ENCODE peak calls at places on chromosome 4, in four cellular contexts. One of them, this sample, is unnamed.
A peak's percentile ranks its signal among the peaks of the same experiment; 100 is the strongest.

GRCh38 chr4:20493761-20494353 is 206.4 kb upstream of the PACRGL start:
- DNase-seq in AG10803: peak; percentile 60
- DNase-seq in AG09309: no peak
- DNase-seq in PC-3: no peak
- DNase-seq in this sample: no peak

GRCh38 chr4:169956441-169956840 is 69.8 kb downstream of the MFAP3L start:
- DNase-seq in AG10803: peak; percentile 61
- DNase-seq in AG09309: no peak
- DNase-seq in PC-3: no peak
- DNase-seq in this sample: no peak

GRCh38 chr4:15400911-15401671 is 26.7 kb upstream of the C1QTNF7 start:
- DNase-seq in AG10803: peak; percentile 96
- DNase-seq in AG09309: peak; percentile 76
- DNase-seq in PC-3: peak; percentile 41
- DNase-seq in this sample: peak; percentile 8

GRCh38 chr4:149723065-149723464 is 92.6 kb downstream of the IQCM start:
- DNase-seq in AG10803: no peak
- DNase-seq in AG09309: no peak
- DNase-seq in PC-3: no peak
- DNase-seq in this sample: no peak

GRCh38 chr4:8768357-8768999 is 103.2 kb downstream of the HMX1 start:
- DNase-seq in PC-3: no peak
- DNase-seq in AG10803: no peak
- DNase-seq in AG09309: no peak
- DNase-seq in this sample: no peak

GRCh38 chr4:2246384-2247127 is 4.6 kb upstream of the HAUS3 start:
- DNase-seq in PC-3: no peak
- DNase-seq in AG09309: no peak
- DNase-seq in AG10803: no peak
- DNase-seq in this sample: no peak

GRCh38 chr4:29453421-29453820 is 1266.7 kb upstream of the PCDH7 start:
- DNase-seq in PC-3: no peak
- DNase-seq in AG09309: no peak
- DNase-seq in AG10803: no peak
- DNase-seq in this sample: no peak

GRCh38 chr4:170388255-170388654 is 298.5 kb upstream of the AADAT start:
- DNase-seq in AG09309: no peak
- DNase-seq in AG10803: peak; percentile 62
- DNase-seq in PC-3: no peak
- DNase-seq in this sample: no peak

GRCh38 chr4:183968502-183968901 is 63.4 kb downstream of the STOX2 start:
- DNase-seq in PC-3: no peak
- DNase-seq in AG09309: no peak
- DNase-seq in AG10803: no peak
- DNase-seq in this sample: no peak

GRCh38 chr4:73984736-73985527 is 3.1 kb downstream of the PPBP start:
- DNase-seq in AG09309: no peak
- DNase-seq in AG10803: no peak
- DNase-seq in PC-3: peak; percentile 70
- DNase-seq in this sample: no peak

GRCh38 chr4:74473155-74473811 is 28.3 kb downstream of the AREG start:
- DNase-seq in AG10803: peak; percentile 73
- DNase-seq in AG09309: peak; percentile 33
- DNase-seq in PC-3: peak; percentile 82
- DNase-seq in this sample: no peak

GRCh38 chr4:64718091-64718490 is 308.8 kb upstream of the TECRL start:
- DNase-seq in AG10803: no peak
- DNase-seq in AG09309: no peak
- DNase-seq in PC-3: peak; percentile 76
- DNase-seq in this sample: no peak
- TF ChIP-seq CTCF in AG10803: no peak
- TF ChIP-seq CTCF in AG09309: no peak
- TF ChIP-seq CTCF in PC-3: peak; percentile 62
- TF ChIP-seq CTCF in this sample: no peak

GRCh38 chr4:153643406-153644016 is 40.6 kb upstream of the TLR2 start:
- DNase-seq in AG10803: peak; percentile 55
- DNase-seq in AG09309: no peak
- DNase-seq in PC-3: peak; percentile 60
- DNase-seq in this sample: peak; percentile 56
- TF ChIP-seq CTCF in AG10803: peak; percentile 59
- TF ChIP-seq CTCF in AG09309: peak; percentile 27
- TF ChIP-seq CTCF in PC-3: peak; percentile 64
- TF ChIP-seq CTCF in this sample: peak; percentile 44

DNA sequence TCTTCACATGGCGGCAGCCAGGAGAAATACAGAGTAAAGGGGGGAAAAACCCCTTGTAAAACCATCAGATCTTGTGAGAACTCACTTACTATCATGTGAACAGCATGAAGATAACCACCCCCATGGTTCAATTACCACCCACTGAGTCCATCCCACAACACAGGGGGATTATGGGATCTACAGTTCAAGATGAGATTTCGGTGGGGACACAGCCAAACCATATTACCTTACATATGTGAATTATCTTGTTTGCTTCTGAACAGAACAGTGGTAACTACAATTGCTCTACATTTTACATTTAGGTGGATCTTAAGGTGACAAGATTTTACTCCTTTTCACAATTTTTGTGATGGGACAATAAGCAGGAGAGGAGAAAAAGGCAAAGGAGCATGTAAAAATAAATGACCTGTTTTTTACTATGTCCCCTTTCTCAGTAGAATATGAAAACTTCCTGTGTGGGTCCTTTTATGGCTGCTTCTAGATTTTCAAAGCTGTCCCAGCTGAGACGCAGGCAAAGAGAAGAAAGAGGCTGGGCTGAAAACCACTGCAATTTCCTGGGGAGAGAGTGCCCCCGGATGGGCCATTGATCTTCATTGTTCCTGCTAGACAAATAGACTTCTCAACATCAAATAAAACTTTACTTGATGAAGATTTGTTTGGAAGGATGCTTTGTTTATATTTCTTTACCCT is 45.9 kb upstream of the PGM2 start:
- DNase-seq in PC-3: no peak
- DNase-seq in AG10803: peak; percentile 29
- DNase-seq in AG09309: no peak
- DNase-seq in this sample: no peak
- TF ChIP-seq CTCF in PC-3: no peak
- TF ChIP-seq CTCF in AG10803: peak; percentile 48
- TF ChIP-seq CTCF in AG09309: peak; percentile 21
- TF ChIP-seq CTCF in this sample: peak; percentile 14

GRCh38 chr4:16752150-16752549 is 146.3 kb downstream of the LDB2 start:
- DNase-seq in AG09309: no peak
- DNase-seq in PC-3: peak; percentile 16
- DNase-seq in AG10803: no peak
- DNase-seq in this sample: no peak
- TF ChIP-seq CTCF in AG09309: peak; percentile 34
- TF ChIP-seq CTCF in PC-3: peak; percentile 49
- TF ChIP-seq CTCF in AG10803: peak; percentile 44
- TF ChIP-seq CTCF in this sample: peak; percentile 11